ENCODE peak calls at places on chromosomes 11 and 22, in nine cellular contexts. R is activated CD8-positive, alpha-beta T cell treated with anti-CD3 and anti-CD28 coated beads for 36 hours; X is omental fat pad; F is choroid plexus epithelial cell; D is prostate gland; I is NB4; G is body of pancreas; S is GM20000; T is AG04450. W is an unnamed sample.

GRCh38 chr11:44556735-44557409 is 8.6 kb upstream of the CD82 start:
- DNase-seq in R (peak; percentile 85), X (peak; percentile 65), F (peak; percentile 71), D (peak; percentile 58), I (peak; percentile 67), G (peak; percentile 73), S (no peak), T (no peak), W (peak; percentile 36)

GRCh38 chr11:118533769-118534729 is 3.1 kb downstream of the TMEM25 start:
- DNase-seq in R (no peak), X (no peak), F (no peak), D (no peak), I (no peak), G (no peak), S (no peak), T (no peak), W (no peak)

GRCh38 chr11:76787911-76788596 is 4.9 kb downstream of the TSKU start:
- DNase-seq in R (no peak), X (no peak), F (peak; percentile 96), D (no peak), I (no peak), G (no peak), S (no peak), T (no peak), W (no peak)

GRCh38 chr22:44161673-44162072 is 19.1 kb upstream of the PARVG start:
- DNase-seq in R (no peak), X (no peak), F (no peak), D (no peak), I (no peak), G (no peak), S (no peak), T (no peak), W (no peak)

GRCh38 chr11:64755681-64756361 is 4.0 kb downstream of the PYGM start:
- DNase-seq in R (no peak), X (no peak), F (no peak), D (no peak), I (no peak), G (no peak), S (no peak), T (no peak), W (no peak)

GRCh38 chr11:61333638-61334433 is 808 bp downstream of the TKFC start:
- DNase-seq in R (no peak), X (no peak), F (no peak), D (no peak), I (peak; percentile 75), G (no peak), S (no peak), T (no peak), W (peak; percentile 15)

GRCh38 chr11:69022268-69022667 is 9.2 kb upstream of the MRGPRF start:
- DNase-seq in R (no peak), X (no peak), F (no peak), D (no peak), I (peak; percentile 31), G (no peak), S (no peak), T (no peak), W (no peak)

GRCh38 chr22:37607912-37608476 is 640 bp upstream of the GGA1 start:
- DNase-seq in R (no peak), X (no peak), F (no peak), D (no peak), I (no peak), G (no peak), S (peak; percentile 25), T (no peak), W (peak; percentile 35)

GRCh38 chr11:45152740-45153595 is 6.5 kb downstream of the PRDM11 start:
- DNase-seq in R (no peak), X (no peak), F (no peak), D (no peak), I (no peak), G (no peak), S (no peak), T (no peak), W (no peak)

GRCh38 chr22:33519140-33519973 is 400.9 kb downstream of the LARGE1 start:
- DNase-seq in R (peak; percentile 3), X (no peak), F (peak; percentile 73), D (peak; percentile 56), I (peak; percentile 73), G (peak; percentile 32), S (peak; percentile 66), T (no peak), W (peak; percentile 83)

GRCh38 chr11:94103476-94103875 is 25.2 kb upstream of the PANX1 start:
- DNase-seq in R (no peak), X (no peak), F (no peak), D (no peak), I (no peak), G (no peak), S (no peak), T (no peak), W (no peak)

GRCh38 chr11:94104734-94105133 is 23.9 kb upstream of the PANX1 start:
- DNase-seq in R (no peak), X (no peak), F (no peak), D (no peak), I (no peak), G (no peak), S (no peak), T (no peak), W (no peak)

GRCh38 chr11:94106699-94107098 is 21.9 kb upstream of the PANX1 start:
- DNase-seq in R (no peak), X (no peak), F (no peak), D (no peak), I (no peak), G (no peak), S (no peak), T (no peak), W (no peak)

GRCh38 chr11:94111241-94111640 is 17.4 kb upstream of the PANX1 start:
- DNase-seq in R (no peak), X (no peak), F (no peak), D (no peak), I (no peak), G (no peak), S (no peak), T (no peak), W (no peak)

GRCh38 chr11:94107363-94107762 is 21.3 kb upstream of the PANX1 start:
- DNase-seq in R (no peak), X (no peak), F (peak; percentile 27), D (no peak), I (peak; percentile 17), G (no peak), S (no peak), T (no peak), W (no peak)
- TF ChIP-seq CTCF in R (no peak), X (no peak), F (peak; percentile 48), D (no peak), I (no peak), G (no peak), S (no peak), T (peak; percentile 18), W (no peak)

GRCh38 chr11:32215157-32215556 is 124.3 kb downstream of the RCN1 start:
- DNase-seq in R (no peak), X (no peak), F (no peak), D (no peak), I (no peak), G (no peak), S (no peak), T (no peak), W (no peak)
- TF ChIP-seq CTCF in R (no peak), X (no peak), F (peak; percentile 18), D (no peak), I (no peak), G (no peak), S (no peak), T (no peak), W (no peak)

GRCh38 chr22:48224332-48224731 is 1461.9 kb downstream of the TBC1D22A start:
- DNase-seq in R (no peak), X (no peak), F (no peak), D (no peak), I (no peak), G (no peak), S (no peak), T (no peak), W (no peak)

GRCh38 chr22:48223488-48224190 is 1461.2 kb downstream of the TBC1D22A start:
- DNase-seq in R (no peak), X (no peak), F (no peak), D (no peak), I (no peak), G (no peak), S (no peak), T (no peak), W (no peak)

GRCh38 chr22:48228468-48228867 is 1466.0 kb downstream of the TBC1D22A start:
- DNase-seq in R (no peak), X (no peak), F (no peak), D (no peak), I (no peak), G (no peak), S (no peak), T (no peak), W (no peak)

GRCh38 chr22:48227341-48228018 is 1465.0 kb downstream of the TBC1D22A start:
- DNase-seq in R (no peak), X (no peak), F (no peak), D (no peak), I (no peak), G (no peak), S (no peak), T (no peak), W (no peak)

DNA sequence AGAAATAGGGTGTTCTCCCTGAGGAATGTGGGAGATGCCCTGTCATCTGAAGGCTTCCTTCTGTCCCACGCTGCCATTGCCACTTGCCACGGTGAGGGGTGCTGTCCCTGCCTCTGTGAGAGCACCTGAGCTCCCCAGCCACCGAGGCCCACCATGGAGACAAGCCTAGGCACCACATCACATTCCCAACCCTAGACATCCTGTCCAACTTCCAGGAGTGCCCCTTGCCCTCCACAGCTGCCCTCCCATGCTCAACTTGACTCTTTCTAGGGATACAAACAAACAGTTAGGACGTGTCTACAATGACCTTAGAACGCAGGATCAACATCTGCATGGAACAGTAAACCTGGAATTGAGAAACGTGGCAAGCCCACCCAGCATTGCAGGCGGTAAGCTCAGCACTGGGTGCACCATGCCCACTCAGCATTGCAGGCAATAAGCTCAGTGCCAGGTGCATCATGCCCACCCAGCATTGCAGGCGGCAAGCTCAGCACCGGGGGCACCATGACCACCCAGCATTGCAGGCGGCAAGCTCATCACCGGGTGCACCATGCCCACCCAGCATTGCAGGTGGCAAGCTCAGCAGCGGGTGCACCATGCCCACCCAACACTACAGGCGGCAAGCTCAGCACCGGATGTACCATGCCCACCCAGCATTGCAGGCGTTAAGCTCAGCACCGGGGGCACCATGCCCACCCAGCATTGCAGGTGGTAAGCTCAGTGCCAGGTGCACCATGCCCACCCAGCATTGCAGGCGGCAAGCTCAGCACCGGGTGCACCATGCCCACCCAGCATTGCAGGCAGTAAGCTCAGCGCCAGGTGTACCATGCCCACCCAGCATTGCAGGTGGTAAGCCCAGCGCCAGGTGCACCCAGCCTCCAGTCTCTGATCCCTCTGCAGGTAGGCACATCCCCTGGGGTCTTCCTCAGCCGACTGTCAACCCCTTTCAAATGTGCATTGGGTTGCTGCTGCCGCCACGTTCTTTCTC is 1463.9 kb downstream of the TBC1D22A start:
- DNase-seq in R (no peak), X (no peak), F (no peak), D (no peak), I (no peak), G (no peak), S (no peak), T (no peak), W (no peak)
- TF ChIP-seq CTCF in R (no peak), X (no peak), F (no peak), D (no peak), I (no peak), G (no peak), S (no peak), T (no peak), W (no peak)

DNA sequence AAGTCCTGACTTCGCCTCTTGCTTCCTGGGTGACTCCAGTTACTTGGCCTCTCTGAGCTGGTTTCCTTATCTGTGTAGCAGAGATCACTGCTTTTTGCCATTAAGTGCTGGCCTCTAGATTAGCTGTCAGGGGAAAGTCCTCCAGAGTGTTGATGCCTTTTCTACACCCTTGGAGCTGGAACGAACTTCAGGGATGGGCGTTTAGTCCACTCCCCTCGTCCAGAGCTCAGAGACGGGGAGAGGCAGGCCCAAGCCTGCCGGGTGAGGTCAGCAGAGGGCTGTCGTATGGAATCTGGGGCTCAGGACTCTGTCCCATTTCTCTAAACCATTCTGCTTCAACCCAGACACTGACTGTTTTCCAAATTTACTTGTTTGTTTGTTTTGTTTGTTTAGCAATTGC is 75.0 kb downstream of the KIAA1671 start:
- DNase-seq in R (no peak), X (no peak), F (no peak), D (no peak), I (no peak), G (no peak), S (no peak), T (no peak), W (no peak)
- TF ChIP-seq CTCF in R (no peak), X (no peak), F (no peak), D (no peak), I (no peak), G (no peak), S (no peak), T (no peak), W (no peak)